ENCODE peak calls at places on chromosomes 5 and 9, in nine cellular contexts. One of them, this sample, is unnamed.

GRCh38 chr9:20509464-20509863 is 112.8 kb downstream of the MLLT3 start:
- DNase-seq in Peyer's patch: no peak
- DNase-seq in spleen: no peak
- DNase-seq in neural progenitor cell: no peak
- DNase-seq in gastrocnemius medialis: no peak
- DNase-seq in ovary: no peak
- DNase-seq in stomach: no peak
- DNase-seq in endothelial cell of umbilical vein: no peak
- DNase-seq in uterus: no peak
- DNase-seq in this sample: no peak

GRCh38 chr5:10427201-10427600 is 14.5 kb upstream of the ROPN1L start:
- DNase-seq in neural progenitor cell: no peak
- DNase-seq in gastrocnemius medialis: no peak
- DNase-seq in stomach: no peak
- DNase-seq in Peyer's patch: no peak
- DNase-seq in uterus: no peak
- DNase-seq in endothelial cell of umbilical vein: no peak
- DNase-seq in ovary: no peak
- DNase-seq in spleen: no peak
- DNase-seq in this sample: no peak

GRCh38 chr9:6877671-6878161 is 119.9 kb downstream of the KDM4C start:
- DNase-seq in ovary: no peak
- DNase-seq in uterus: no peak
- DNase-seq in stomach: no peak
- DNase-seq in Peyer's patch: no peak
- DNase-seq in spleen: no peak
- DNase-seq in neural progenitor cell: no peak
- DNase-seq in endothelial cell of umbilical vein: no peak
- DNase-seq in gastrocnemius medialis: no peak
- DNase-seq in this sample: no peak

GRCh38 chr5:15938186-15938585 is 241.4 kb downstream of the MARCHF11 start:
- DNase-seq in endothelial cell of umbilical vein: no peak
- DNase-seq in gastrocnemius medialis: no peak
- DNase-seq in neural progenitor cell: no peak
- DNase-seq in Peyer's patch: no peak
- DNase-seq in stomach: no peak
- DNase-seq in uterus: no peak
- DNase-seq in ovary: no peak
- DNase-seq in spleen: no peak
- DNase-seq in this sample: no peak

GRCh38 chr5:5886812-5887486 is 464.5 kb downstream of the ICE1 start:
- DNase-seq in uterus: no peak
- DNase-seq in spleen: peak; percentile 87
- DNase-seq in ovary: no peak
- DNase-seq in endothelial cell of umbilical vein: no peak
- DNase-seq in stomach: peak; percentile 52
- DNase-seq in gastrocnemius medialis: no peak
- DNase-seq in Peyer's patch: peak; percentile 57
- DNase-seq in neural progenitor cell: peak; percentile 62
- DNase-seq in this sample: peak; percentile 25

GRCh38 chr9:79709945-79710674 is 138.3 kb downstream of the TLE4 start:
- DNase-seq in gastrocnemius medialis: no peak
- DNase-seq in neural progenitor cell: no peak
- DNase-seq in spleen: no peak
- DNase-seq in Peyer's patch: no peak
- DNase-seq in ovary: no peak
- DNase-seq in endothelial cell of umbilical vein: no peak
- DNase-seq in uterus: no peak
- DNase-seq in stomach: no peak
- DNase-seq in this sample: no peak

GRCh38 chr5:7608772-7609171 is 212.8 kb downstream of the ADCY2 start:
- DNase-seq in stomach: no peak
- DNase-seq in neural progenitor cell: no peak
- DNase-seq in ovary: no peak
- DNase-seq in spleen: no peak
- DNase-seq in uterus: no peak
- DNase-seq in gastrocnemius medialis: no peak
- DNase-seq in endothelial cell of umbilical vein: no peak
- DNase-seq in Peyer's patch: no peak
- DNase-seq in this sample: no peak

GRCh38 chr5:76620166-76620565 is 3.0 kb downstream of the F2RL2 start:
- DNase-seq in spleen: no peak
- DNase-seq in uterus: no peak
- DNase-seq in gastrocnemius medialis: no peak
- DNase-seq in endothelial cell of umbilical vein: no peak
- DNase-seq in ovary: no peak
- DNase-seq in Peyer's patch: no peak
- DNase-seq in stomach: no peak
- DNase-seq in neural progenitor cell: no peak
- DNase-seq in this sample: no peak

GRCh38 chr9:131728961-131729360 is 10.9 kb downstream of the RAPGEF1 start:
- DNase-seq in stomach: no peak
- DNase-seq in uterus: no peak
- DNase-seq in gastrocnemius medialis: no peak
- DNase-seq in ovary: no peak
- DNase-seq in spleen: peak; percentile 88
- DNase-seq in endothelial cell of umbilical vein: peak; percentile 39
- DNase-seq in Peyer's patch: no peak
- DNase-seq in neural progenitor cell: no peak
- DNase-seq in this sample: no peak

GRCh38 chr5:85132269-85132668 is 747.6 kb upstream of the EDIL3 start:
- DNase-seq in spleen: no peak
- DNase-seq in ovary: no peak
- DNase-seq in Peyer's patch: no peak
- DNase-seq in endothelial cell of umbilical vein: no peak
- DNase-seq in gastrocnemius medialis: no peak
- DNase-seq in stomach: no peak
- DNase-seq in neural progenitor cell: no peak
- DNase-seq in uterus: no peak
- DNase-seq in this sample: no peak

GRCh38 chr5:135127604-135128240 is 93.7 kb upstream of the PITX1 start:
- DNase-seq in Peyer's patch: peak; percentile 67
- DNase-seq in uterus: no peak
- DNase-seq in endothelial cell of umbilical vein: no peak
- DNase-seq in stomach: peak; percentile 52
- DNase-seq in neural progenitor cell: no peak
- DNase-seq in ovary: no peak
- DNase-seq in gastrocnemius medialis: no peak
- DNase-seq in spleen: peak; percentile 52
- DNase-seq in this sample: peak; percentile 82

GRCh38 chr9:34506623-34507022 is 16.2 kb downstream of the ENHO start:
- DNase-seq in ovary: no peak
- DNase-seq in Peyer's patch: no peak
- DNase-seq in neural progenitor cell: no peak
- DNase-seq in stomach: no peak
- DNase-seq in uterus: no peak
- DNase-seq in spleen: no peak
- DNase-seq in endothelial cell of umbilical vein: no peak
- DNase-seq in gastrocnemius medialis: no peak
- DNase-seq in this sample: no peak

GRCh38 chr9:111874500-111874899 is 22.1 kb upstream of the UGCG start:
- DNase-seq in uterus: no peak
- DNase-seq in Peyer's patch: no peak
- DNase-seq in stomach: no peak
- DNase-seq in ovary: no peak
- DNase-seq in gastrocnemius medialis: no peak
- DNase-seq in spleen: no peak
- DNase-seq in endothelial cell of umbilical vein: no peak
- DNase-seq in neural progenitor cell: no peak
- DNase-seq in this sample: no peak

GRCh38 chr9:111873901-111874300 is 22.7 kb upstream of the UGCG start:
- DNase-seq in ovary: no peak
- DNase-seq in gastrocnemius medialis: no peak
- DNase-seq in spleen: no peak
- DNase-seq in stomach: no peak
- DNase-seq in neural progenitor cell: no peak
- DNase-seq in Peyer's patch: no peak
- DNase-seq in endothelial cell of umbilical vein: no peak
- DNase-seq in uterus: no peak
- DNase-seq in this sample: no peak

GRCh38 chr9:111868475-111868874 is 28.1 kb upstream of the UGCG start:
- DNase-seq in endothelial cell of umbilical vein: no peak
- DNase-seq in uterus: no peak
- DNase-seq in neural progenitor cell: no peak
- DNase-seq in gastrocnemius medialis: no peak
- DNase-seq in Peyer's patch: no peak
- DNase-seq in ovary: no peak
- DNase-seq in stomach: no peak
- DNase-seq in spleen: no peak
- DNase-seq in this sample: no peak

GRCh38 chr9:111872886-111873285 is 23.7 kb upstream of the UGCG start:
- DNase-seq in ovary: no peak
- DNase-seq in uterus: no peak
- DNase-seq in Peyer's patch: no peak
- DNase-seq in spleen: no peak
- DNase-seq in neural progenitor cell: no peak
- DNase-seq in stomach: no peak
- DNase-seq in endothelial cell of umbilical vein: no peak
- DNase-seq in gastrocnemius medialis: no peak
- DNase-seq in this sample: no peak

GRCh38 chr9:111870774-111871542 is 25.7 kb upstream of the UGCG start:
- DNase-seq in neural progenitor cell: no peak
- DNase-seq in stomach: no peak
- DNase-seq in Peyer's patch: no peak
- DNase-seq in endothelial cell of umbilical vein: no peak
- DNase-seq in ovary: no peak
- DNase-seq in gastrocnemius medialis: no peak
- DNase-seq in spleen: no peak
- DNase-seq in uterus: no peak
- DNase-seq in this sample: no peak
- TF ChIP-seq CTCF in neural progenitor cell: no peak
- TF ChIP-seq CTCF in stomach: no peak
- TF ChIP-seq CTCF in Peyer's patch: no peak
- TF ChIP-seq CTCF in endothelial cell of umbilical vein: no peak
- TF ChIP-seq CTCF in ovary: no peak
- TF ChIP-seq CTCF in gastrocnemius medialis: no peak
- TF ChIP-seq CTCF in spleen: no peak
- TF ChIP-seq CTCF in uterus: no peak
- TF ChIP-seq CTCF in this sample: no peak

GRCh38 chr9:99825158-99826046 is 3.7 kb downstream of the NR4A3 start:
- DNase-seq in ovary: no peak
- DNase-seq in Peyer's patch: no peak
- DNase-seq in neural progenitor cell: peak; percentile 66
- DNase-seq in stomach: no peak
- DNase-seq in gastrocnemius medialis: no peak
- DNase-seq in endothelial cell of umbilical vein: no peak
- DNase-seq in uterus: no peak
- DNase-seq in spleen: peak; percentile 79
- DNase-seq in this sample: no peak

GRCh38 chr9:99827244-99827643 is 5.6 kb downstream of the NR4A3 start:
- DNase-seq in Peyer's patch: no peak
- DNase-seq in stomach: no peak
- DNase-seq in spleen: no peak
- DNase-seq in uterus: no peak
- DNase-seq in ovary: no peak
- DNase-seq in neural progenitor cell: no peak
- DNase-seq in endothelial cell of umbilical vein: no peak
- DNase-seq in gastrocnemius medialis: no peak
- DNase-seq in this sample: no peak

GRCh38 chr9:99826579-99826978 is 4.9 kb downstream of the NR4A3 start:
- DNase-seq in spleen: no peak
- DNase-seq in neural progenitor cell: no peak
- DNase-seq in Peyer's patch: no peak
- DNase-seq in uterus: no peak
- DNase-seq in stomach: no peak
- DNase-seq in gastrocnemius medialis: no peak
- DNase-seq in ovary: no peak
- DNase-seq in endothelial cell of umbilical vein: no peak
- DNase-seq in this sample: no peak

GRCh38 chr9:99828054-99828416 is 6.3 kb downstream of the NR4A3 start:
- DNase-seq in uterus: no peak
- DNase-seq in spleen: no peak
- DNase-seq in ovary: no peak
- DNase-seq in Peyer's patch: no peak
- DNase-seq in gastrocnemius medialis: no peak
- DNase-seq in neural progenitor cell: peak; percentile 4
- DNase-seq in stomach: no peak
- DNase-seq in endothelial cell of umbilical vein: no peak
- DNase-seq in this sample: no peak

DNA sequence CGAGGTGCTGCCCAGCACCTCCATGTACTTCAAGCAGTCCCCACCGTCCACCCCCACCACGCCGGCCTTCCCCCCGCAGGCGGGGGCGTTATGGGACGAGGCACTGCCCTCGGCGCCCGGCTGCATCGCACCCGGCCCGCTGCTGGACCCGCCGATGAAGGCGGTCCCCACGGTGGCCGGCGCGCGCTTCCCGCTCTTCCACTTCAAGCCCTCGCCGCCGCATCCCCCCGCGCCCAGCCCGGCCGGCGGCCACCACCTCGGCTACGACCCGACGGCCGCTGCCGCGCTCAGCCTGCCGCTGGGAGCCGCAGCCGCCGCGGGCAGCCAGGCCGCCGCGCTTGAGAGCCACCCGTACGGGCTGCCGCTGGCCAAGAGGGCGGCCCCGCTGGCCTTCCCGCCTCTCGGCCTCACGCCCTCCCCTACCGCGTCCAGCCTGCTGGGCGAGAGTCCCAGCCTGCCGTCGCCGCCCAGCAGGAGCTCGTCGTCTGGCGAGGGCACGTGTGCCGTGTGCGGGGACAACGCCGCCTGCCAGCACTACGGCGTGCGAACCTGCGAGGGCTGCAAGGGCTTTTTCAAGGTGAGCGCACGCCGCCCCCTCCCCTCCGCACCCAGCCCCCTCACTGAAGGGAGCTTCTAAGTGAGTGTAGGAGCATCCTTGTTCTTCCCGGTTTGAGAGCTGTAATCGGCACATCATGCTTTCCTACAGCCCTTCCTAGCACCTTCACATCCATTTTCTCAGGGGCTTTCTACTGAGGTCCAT is 6.9 kb downstream of the NR4A3 start:
- DNase-seq in spleen: no peak
- DNase-seq in Peyer's patch: peak; percentile 55
- DNase-seq in gastrocnemius medialis: no peak
- DNase-seq in uterus: no peak
- DNase-seq in neural progenitor cell: peak; percentile 81
- DNase-seq in ovary: no peak
- DNase-seq in stomach: no peak
- DNase-seq in endothelial cell of umbilical vein: no peak
- DNase-seq in this sample: no peak
- H3K27me3 ChIP-seq in spleen: peaks cover 50% of the 10 kb centered on the region
- H3K27me3 ChIP-seq in Peyer's patch: no peaks in the 10 kb centered on the region
- H3K27me3 ChIP-seq in gastrocnemius medialis: peaks cover 6% of the 10 kb centered on the region
- H3K27me3 ChIP-seq in uterus: no peaks in the 10 kb centered on the region
- H3K27me3 ChIP-seq in neural progenitor cell: peaks cover 100% of the 10 kb centered on the region
- H3K27me3 ChIP-seq in ovary: no peaks in the 10 kb centered on the region
- H3K27me3 ChIP-seq in stomach: peaks cover 59% of the 10 kb centered on the region
- H3K27me3 ChIP-seq in endothelial cell of umbilical vein: peaks cover 54% of the 10 kb centered on the region
- H3K27me3 ChIP-seq in this sample: peaks cover 69% of the 10 kb centered on the region

GRCh38 chr5:172872997-172873491 is 39.0 kb downstream of the ERGIC1 start:
- DNase-seq in uterus: peak; percentile 89
- DNase-seq in ovary: peak; percentile 98
- DNase-seq in spleen: peak; percentile 90
- DNase-seq in neural progenitor cell: no peak
- DNase-seq in Peyer's patch: no peak
- DNase-seq in endothelial cell of umbilical vein: peak; percentile 90
- DNase-seq in gastrocnemius medialis: peak; percentile 77
- DNase-seq in stomach: no peak
- DNase-seq in this sample: no peak
- H3K4me1 ChIP-seq in uterus: peaks cover 30% of the 10 kb centered on the region
- H3K4me1 ChIP-seq in ovary: peaks cover 40% of the 10 kb centered on the region
- H3K4me1 ChIP-seq in spleen: peaks cover 97% of the 10 kb centered on the region
- H3K4me1 ChIP-seq in neural progenitor cell: peaks cover 20% of the 10 kb centered on the region
- H3K4me1 ChIP-seq in Peyer's patch: peaks cover 5% of the 10 kb centered on the region
- H3K4me1 ChIP-seq in endothelial cell of umbilical vein: peaks cover 71% of the 10 kb centered on the region
- H3K4me1 ChIP-seq in gastrocnemius medialis: peaks cover 77% of the 10 kb centered on the region
- H3K4me1 ChIP-seq in stomach: peaks cover 86% of the 10 kb centered on the region
- H3K4me1 ChIP-seq in this sample: peaks cover 6% of the 10 kb centered on the region

GRCh38 chr5:33180900-33181299 is 259.9 kb upstream of the TARS1 start:
- DNase-seq in endothelial cell of umbilical vein: peak; percentile 4
- DNase-seq in ovary: no peak
- DNase-seq in gastrocnemius medialis: no peak
- DNase-seq in neural progenitor cell: peak; percentile 26
- DNase-seq in spleen: no peak
- DNase-seq in Peyer's patch: no peak
- DNase-seq in uterus: no peak
- DNase-seq in stomach: no peak
- DNase-seq in this sample: no peak
- TF ChIP-seq CTCF in endothelial cell of umbilical vein: no peak
- TF ChIP-seq CTCF in ovary: no peak
- TF ChIP-seq CTCF in gastrocnemius medialis: no peak
- TF ChIP-seq CTCF in neural progenitor cell: peak; percentile 61
- TF ChIP-seq CTCF in spleen: no peak
- TF ChIP-seq CTCF in Peyer's patch: no peak
- TF ChIP-seq CTCF in uterus: peak; percentile 33
- TF ChIP-seq CTCF in stomach: no peak
- TF ChIP-seq CTCF in this sample: no peak